ENCODE peak calls at places on chromosomes 5 and 9, in ten cellular contexts. W is stomach, J is transverse colon, O is HCT116, U is spleen, G is sigmoid colon, H is GM12878, T is upper lobe of left lung, I is HepG2, D is suprapubic skin. V is an unnamed sample. For H3K4me1, the result is how much of the 10 kb centered on the place peaks cover.

GRCh38 chr5:141484499-141485304 is at the start of gene PCDHGC4:
- DNase-seq in W (no peak), J (no peak), T (peak), D (no peak), I (no peak), U (no peak), O (no peak), H (no peak), G (no peak), V (no peak)

GRCh38 chr9:32725066-32725860 is 58.1 kb upstream of the TMEM215 start:
- DNase-seq in G (no peak), O (no peak), I (no peak), J (no peak), D (no peak), T (no peak), H (no peak), U (no peak), W (no peak), V (no peak)

GRCh38 chr9:5886114-5886939 is 4.4 kb upstream of the MLANA start:
- DNase-seq in D (peak), G (peak), O (peak), J (peak), H (peak), U (peak), T (no peak), W (peak), I (peak), V (peak)

GRCh38 chr9:120892177-120892747 is 15.3 kb upstream of the PHF19 start:
- DNase-seq in I (no peak), J (no peak), D (no peak), U (no peak), O (no peak), T (no peak), H (peak), W (no peak), G (no peak), V (no peak)

GRCh38 chr5:178426326-178427130 is 163.7 kb downstream of the COL23A1 start:
- DNase-seq in J (no peak), D (peak), T (peak), O (no peak), H (no peak), U (no peak), I (no peak), G (no peak), W (no peak), V (no peak)

GRCh38 chr5:149036970-149037369 is 25.9 kb downstream of the SH3TC2 start:
- DNase-seq in T (no peak), I (no peak), U (no peak), O (no peak), W (no peak), D (no peak), H (no peak), J (no peak), G (no peak), V (no peak)

GRCh38 chr9:893843-894420 is 52.4 kb downstream of the DMRT1 start:
- DNase-seq in O (peak), W (peak), I (peak), H (peak), D (no peak), T (no peak), U (peak), J (peak), G (no peak), V (peak)

GRCh38 chr5:125295405-125295872 is 549.0 kb upstream of the ZNF608 start:
- DNase-seq in W (no peak), T (no peak), I (no peak), H (no peak), D (no peak), J (no peak), G (no peak), O (no peak), U (no peak), V (no peak)

GRCh38 chr9:89491688-89492087 is 6.2 kb downstream of the SEMA4D start:
- DNase-seq in G (no peak), D (no peak), U (no peak), H (no peak), W (peak), I (no peak), J (no peak), O (no peak), T (no peak), V (no peak)

GRCh38 chr9:68981825-68982224 is 32.1 kb downstream of the PRKACG start:
- DNase-seq in O (no peak), G (no peak), J (peak), T (no peak), D (no peak), W (no peak), I (no peak), U (no peak), H (peak), V (no peak)

GRCh38 chr5:54537720-54538119 is 20.2 kb downstream of the SNX18 start:
- DNase-seq in I (no peak), H (no peak), O (no peak), D (no peak), W (no peak), U (no peak), T (no peak), G (no peak), J (no peak), V (no peak)

GRCh38 chr5:146623009-146623408 is 107.0 kb upstream of the GPR151 start:
- DNase-seq in D (no peak), O (no peak), T (no peak), J (no peak), W (no peak), U (no peak), G (no peak), H (no peak), I (no peak), V (no peak)

GRCh38 chr9:113508111-113508749 is 44.7 kb downstream of the RGS3 start:
- DNase-seq in I (peak), U (peak), T (no peak), W (peak), H (no peak), D (no peak), G (no peak), J (peak), O (peak), V (no peak)

GRCh38 chr5:181241393-181241975 is 2.2 kb downstream of the RACK1 start:
- DNase-seq in J (no peak), H (no peak), W (no peak), I (peak), O (no peak), D (no peak), U (no peak), G (peak), T (no peak), V (no peak)

GRCh38 chr5:36644727-36645126 is 38.3 kb downstream of the SLC1A3 start:
- DNase-seq in I (no peak), G (no peak), O (no peak), T (no peak), U (no peak), D (no peak), H (no peak), W (no peak), J (no peak), V (no peak)

GRCh38 chr5:5335708-5336211 is 86.7 kb upstream of the ICE1 start:
- DNase-seq in O (peak), H (no peak), D (no peak), U (no peak), T (no peak), J (no peak), W (no peak), G (no peak), I (peak), V (no peak)

GRCh38 chr5:89417990-89418820 is 535.2 kb upstream of the MEF2C start:
- DNase-seq in O (no peak), U (no peak), T (no peak), J (no peak), W (no peak), G (peak), I (no peak), D (no peak), H (no peak), V (no peak)

GRCh38 chr5:82165740-82166530 is 112.2 kb downstream of the RPS23 start:
- DNase-seq in G (peak), I (peak), O (peak), U (no peak), H (peak), J (peak), D (no peak), W (peak), T (no peak), V (peak)

GRCh38 chr5:24642022-24642421 is 2.8 kb downstream of the CDH10 start:
- DNase-seq in O (no peak), H (no peak), I (peak), T (no peak), W (no peak), G (no peak), D (no peak), U (no peak), J (no peak), V (no peak)

GRCh38 chr5:118326496-118327045 is 661.8 kb downstream of the DTWD2 start:
- DNase-seq in D (no peak), T (no peak), I (no peak), H (no peak), G (no peak), J (no peak), U (no peak), O (no peak), W (no peak), V (no peak)

GRCh38 chr9:108296056-108296455 is 559.7 kb downstream of the ACTL7B start:
- DNase-seq in I (no peak), W (no peak), J (no peak), D (no peak), U (no peak), T (no peak), G (no peak), H (no peak), O (no peak), V (no peak)

GRCh38 chr9:133658442-133659431 is 22.6 kb downstream of the DBH start:
- DNase-seq in W (peak), T (peak), G (no peak), O (peak), H (no peak), U (no peak), D (no peak), I (peak), J (peak), V (no peak)

GRCh38 chr9:107971241-107971640 is 481.7 kb upstream of the KLF4 start:
- DNase-seq in U (no peak), D (no peak), O (no peak), T (no peak), G (no peak), W (no peak), I (no peak), J (no peak), H (no peak), V (no peak)

GRCh38 chr5:150163547-150164059 is 3.0 kb upstream of the CDX1 start:
- DNase-seq in G (peak), H (no peak), O (no peak), I (no peak), D (no peak), T (peak), J (peak), W (peak), U (no peak), V (no peak)

GRCh38 chr5:79130781-79131180 is 19.2 kb downstream of the BHMT start:
- DNase-seq in J (no peak), O (no peak), D (no peak), I (no peak), G (no peak), T (no peak), W (no peak), U (no peak), H (no peak), V (no peak)

GRCh38 chr9:98038958-98039357 is 17.6 kb upstream of the NANS start:
- DNase-seq in I (no peak), G (no peak), D (peak), O (no peak), W (no peak), T (no peak), H (no peak), J (no peak), U (no peak), V (no peak)

GRCh38 chr5:5540065-5540464 is 117.6 kb downstream of the ICE1 start:
- DNase-seq in D (no peak), J (no peak), H (no peak), W (no peak), T (no peak), U (no peak), O (no peak), I (no peak), G (no peak), V (no peak)

GRCh38 chr5:173283318-173284288 is 44.6 kb downstream of the STC2 start:
- DNase-seq in U (peak), O (peak), H (no peak), W (peak), G (peak), J (peak), I (peak), D (no peak), T (peak), V (peak)

GRCh38 chr9:137638680-137639079 is 19.9 kb downstream of the EHMT1 start:
- DNase-seq in D (no peak), T (no peak), U (peak), O (no peak), G (no peak), H (no peak), J (no peak), W (no peak), I (no peak), V (no peak)

GRCh38 chr5:122915717-122916399 is 70.4 kb downstream of the SNX24 start:
- DNase-seq in O (no peak), H (no peak), D (no peak), W (no peak), U (no peak), G (no peak), T (no peak), J (no peak), I (peak), V (no peak)

GRCh38 chr9:128704356-128704670 is 2.0 kb downstream of the PKN3 start:
- DNase-seq in W (no peak), O (no peak), I (no peak), H (no peak), G (peak), T (no peak), J (no peak), D (no peak), U (no peak), V (no peak)
- TF ChIP-seq POLR2A in W (no peak), O (no peak), I (no peak), H (no peak), G (no peak), T (no peak), J (no peak), D (no peak), U (no peak), V (no peak)

GRCh38 chr9:112174223-112174964 is 703 bp downstream of the SUSD1 start:
- DNase-seq in O (no peak), I (peak), U (peak), W (peak), J (peak), H (peak), D (no peak), T (peak), G (no peak), V (no peak)

GRCh38 chr9:112174965-112175795 is at the start of gene SUSD1:
- DNase-seq in O (no peak), H (no peak), G (no peak), W (peak), T (peak), U (peak), I (peak), J (peak), D (peak), V (no peak)

GRCh38 chr9:112170968-112171367 is 4.1 kb downstream of the SUSD1 start:
- DNase-seq in H (no peak), O (no peak), D (no peak), G (no peak), W (no peak), I (no peak), J (no peak), T (no peak), U (no peak), V (no peak)

GRCh38 chr9:112175796-112176315 is 759 bp upstream of the SUSD1 start:
- DNase-seq in O (no peak), I (peak), W (no peak), D (no peak), U (no peak), T (no peak), J (no peak), G (no peak), H (no peak), V (no peak)

GRCh38 chr9:112173489-112174222 is 1.4 kb downstream of the SUSD1 start:
- DNase-seq in U (no peak), G (no peak), J (peak), T (peak), W (no peak), H (no peak), O (no peak), I (no peak), D (no peak), V (no peak)
- H3K4me1 ChIP-seq in U (under half), G (under half), J (half or more), T (under half), W (half or more), H (under half), O (under half), I (half or more), D (under half), V (under half)

GRCh38 chr9:38319496-38320173 is 72.9 kb upstream of the ALDH1B1 start:
- DNase-seq in J (no peak), O (no peak), H (no peak), U (no peak), D (no peak), G (no peak), I (no peak), W (no peak), T (no peak), V (no peak)

GRCh38 chr9:38328765-38329164 is 63.7 kb upstream of the ALDH1B1 start:
- DNase-seq in D (no peak), J (no peak), W (no peak), I (no peak), U (no peak), H (no peak), T (no peak), G (no peak), O (no peak), V (no peak)

GRCh38 chr9:38326122-38326521 is 66.4 kb upstream of the ALDH1B1 start:
- DNase-seq in G (no peak), U (no peak), D (no peak), T (no peak), H (no peak), W (no peak), J (no peak), O (no peak), I (no peak), V (no peak)

GRCh38 chr9:38318755-38319495 is 73.6 kb upstream of the ALDH1B1 start:
- DNase-seq in T (no peak), H (peak), U (no peak), J (peak), O (no peak), W (no peak), I (no peak), D (no peak), G (no peak), V (no peak)

DNA sequence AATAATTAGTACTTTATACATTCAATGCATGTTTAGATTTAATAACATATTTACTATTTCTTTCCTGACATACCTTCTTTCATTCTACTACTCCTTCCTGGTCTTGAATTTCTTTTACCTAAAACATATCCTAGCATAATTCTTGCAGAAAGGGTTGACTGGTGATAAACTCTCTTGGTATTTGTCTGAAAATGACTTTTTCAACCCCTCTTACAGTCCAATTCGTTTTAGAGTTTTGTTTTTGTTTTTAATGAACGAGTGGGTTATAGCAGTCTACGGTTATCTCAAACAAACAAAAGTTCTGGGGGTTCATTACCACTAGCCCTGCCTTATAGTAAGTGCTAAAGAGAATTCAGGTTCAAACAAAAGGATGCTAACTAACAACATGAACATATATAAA is 69.6 kb upstream of the ALDH1B1 start:
- DNase-seq in D (no peak), J (no peak), I (no peak), U (no peak), T (no peak), O (no peak), H (no peak), G (no peak), W (no peak), V (no peak)
- TF ChIP-seq POLR2AphosphoS5 in D (no peak), J (no peak), I (no peak), U (no peak), T (no peak), O (no peak), H (no peak), G (no peak), W (no peak), V (no peak)

GRCh38 chr9:36930941-36931340 is 103.1 kb downstream of the PAX5 start:
- DNase-seq in G (no peak), T (no peak), H (no peak), D (peak), J (no peak), U (no peak), W (peak), I (no peak), O (no peak), V (no peak)

GRCh38 chr9:36925033-36925432 is 109.0 kb downstream of the PAX5 start:
- DNase-seq in G (peak), I (no peak), T (no peak), J (no peak), W (no peak), U (no peak), O (no peak), H (no peak), D (no peak), V (no peak)

GRCh38 chr9:36929350-36929675 is 104.8 kb downstream of the PAX5 start:
- DNase-seq in O (no peak), J (no peak), D (peak), U (no peak), G (no peak), I (no peak), H (no peak), T (no peak), W (no peak), V (no peak)

GRCh38 chr9:36928670-36929349 is 105.3 kb downstream of the PAX5 start:
- DNase-seq in H (peak), T (no peak), I (no peak), G (no peak), O (no peak), J (no peak), W (no peak), U (no peak), D (peak), V (no peak)

DNA sequence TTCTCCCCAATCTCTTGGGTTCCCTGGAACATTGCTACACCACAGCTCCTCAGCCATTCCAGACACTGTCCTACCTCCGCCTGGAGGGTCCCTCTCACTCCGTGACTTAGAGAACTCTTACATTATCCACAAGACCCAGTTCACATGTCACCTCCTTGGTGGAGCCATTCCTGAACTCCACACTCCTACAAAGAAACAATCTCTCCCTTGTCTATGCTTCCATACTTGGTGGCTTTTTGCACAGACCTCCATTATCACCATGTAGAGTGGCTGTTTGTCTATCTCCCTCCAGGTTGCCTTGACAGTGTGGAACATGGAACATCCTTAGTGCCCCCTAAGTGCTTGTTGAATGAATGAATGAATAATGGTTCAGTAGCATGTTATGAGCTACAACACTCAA is 105.9 kb downstream of the PAX5 start:
- DNase-seq in O (no peak), I (no peak), T (no peak), W (no peak), D (peak), U (no peak), H (no peak), G (no peak), J (no peak), V (no peak)
- TF ChIP-seq POLR2A in O (peak), I (no peak), T (no peak), W (no peak), D (no peak), U (no peak), H (no peak), G (no peak), J (no peak), V (no peak)